ENCODE peak calls at places on chromosome 2, in four cellular contexts. V, E, Y and R are unnamed samples.

GRCh38 chr2:58686757-58687156 is 445.6 kb upstream of the FANCL start:
- DNase-seq in V (no peak), E (no peak), Y (no peak), R (peak; percentile 16)

GRCh38 chr2:211454684-211455083 is 898.3 kb downstream of the CPS1 start:
- DNase-seq in E (no peak), Y (peak; percentile 74), V (no peak), R (peak; percentile 10)

GRCh38 chr2:223797073-223797472 is 40.3 kb downstream of the AP1S3 start:
- DNase-seq in E (peak; percentile 96), Y (no peak), V (no peak), R (no peak)

GRCh38 chr2:180122874-180123273 is 115.8 kb upstream of the CWC22 start:
- DNase-seq in Y (no peak), V (no peak), E (peak; percentile 23), R (no peak)

GRCh38 chr2:118855451-118856279 is 8.2 kb upstream of the EN1 start:
- DNase-seq in E (peak; percentile 70), V (peak; percentile 77), Y (peak; percentile 94), R (peak; percentile 91)

GRCh38 chr2:204425821-204426220 is 119.5 kb upstream of the PARD3B start:
- DNase-seq in Y (no peak), V (no peak), E (no peak), R (no peak)

GRCh38 chr2:22377251-22377650 is 1007.7 kb upstream of the KLHL29 start:
- DNase-seq in Y (peak; percentile 22), V (no peak), E (no peak), R (no peak)

GRCh38 chr2:226063704-226064390 is 664.3 kb downstream of the NYAP2 start:
- DNase-seq in E (peak; percentile 78), Y (peak; percentile 5), V (no peak), R (peak; percentile 82)

GRCh38 chr2:74391209-74391579 is 11.1 kb upstream of the DCTN1 start:
- DNase-seq in E (peak; percentile 24), V (no peak), Y (no peak), R (peak; percentile 66)

GRCh38 chr2:136297974-136298373 is 180.0 kb upstream of the CXCR4 start:
- DNase-seq in V (no peak), Y (no peak), E (no peak), R (no peak)

GRCh38 chr2:22281033-22281432 is 1103.9 kb upstream of the KLHL29 start:
- DNase-seq in V (no peak), E (peak; percentile 54), Y (no peak), R (peak; percentile 43)

GRCh38 chr2:180696005-180696404 is 284.4 kb upstream of the UBE2E3 start:
- DNase-seq in V (no peak), E (no peak), Y (no peak), R (no peak)